ENCODE peak calls at places on chromosomes 6 and 20, in five cellular contexts. One of them, this sample, is unnamed.

GRCh38 chr20:4521170-4521968 is 200.3 kb upstream of the PRND start:
- DNase-seq in HFFc6: no peak
- DNase-seq in T-helper 1 cell: no peak
- DNase-seq in activated naive CD4-positive, alpha-beta T cell treated with anti-CD3 and anti-CD28 coated beads, Interleukin-2, amount 10 ng/mL, durations not matched to agents 7 days and 5 days: no peak
- DNase-seq in activated effector memory CD4-positive, alpha-beta T cell treated with Interleukin-2 at 50 U/mL for 16 hours: no peak
- DNase-seq in this sample: no peak

GRCh38 chr20:38034961-38035360 is 1.4 kb downstream of the RPRD1B start:
- DNase-seq in HFFc6: no peak
- DNase-seq in T-helper 1 cell: no peak
- DNase-seq in activated naive CD4-positive, alpha-beta T cell treated with anti-CD3 and anti-CD28 coated beads, Interleukin-2, amount 10 ng/mL, durations not matched to agents 7 days and 5 days: no peak
- DNase-seq in activated effector memory CD4-positive, alpha-beta T cell treated with Interleukin-2 at 50 U/mL for 16 hours: no peak
- DNase-seq in this sample: no peak

GRCh38 chr6:1049900-1050299 is 262.0 kb upstream of the FOXQ1 start:
- DNase-seq in HFFc6: no peak
- DNase-seq in T-helper 1 cell: no peak
- DNase-seq in activated naive CD4-positive, alpha-beta T cell treated with anti-CD3 and anti-CD28 coated beads, Interleukin-2, amount 10 ng/mL, durations not matched to agents 7 days and 5 days: no peak
- DNase-seq in activated effector memory CD4-positive, alpha-beta T cell treated with Interleukin-2 at 50 U/mL for 16 hours: no peak
- DNase-seq in this sample: no peak

GRCh38 chr6:52176550-52176949 is 9.6 kb upstream of the IL17A start:
- DNase-seq in HFFc6: no peak
- DNase-seq in T-helper 1 cell: no peak
- DNase-seq in activated naive CD4-positive, alpha-beta T cell treated with anti-CD3 and anti-CD28 coated beads, Interleukin-2, amount 10 ng/mL, durations not matched to agents 7 days and 5 days: no peak
- DNase-seq in activated effector memory CD4-positive, alpha-beta T cell treated with Interleukin-2 at 50 U/mL for 16 hours: no peak
- DNase-seq in this sample: no peak

GRCh38 chr20:41446471-41446870 is 79.9 kb upstream of the EMILIN3 start:
- DNase-seq in HFFc6: no peak
- DNase-seq in T-helper 1 cell: no peak
- DNase-seq in activated naive CD4-positive, alpha-beta T cell treated with anti-CD3 and anti-CD28 coated beads, Interleukin-2, amount 10 ng/mL, durations not matched to agents 7 days and 5 days: no peak
- DNase-seq in activated effector memory CD4-positive, alpha-beta T cell treated with Interleukin-2 at 50 U/mL for 16 hours: no peak
- DNase-seq in this sample: no peak

GRCh38 chr6:147805155-147805554 is 296.7 kb downstream of the SAMD5 start:
- DNase-seq in HFFc6: no peak
- DNase-seq in T-helper 1 cell: no peak
- DNase-seq in activated naive CD4-positive, alpha-beta T cell treated with anti-CD3 and anti-CD28 coated beads, Interleukin-2, amount 10 ng/mL, durations not matched to agents 7 days and 5 days: no peak
- DNase-seq in activated effector memory CD4-positive, alpha-beta T cell treated with Interleukin-2 at 50 U/mL for 16 hours: no peak
- DNase-seq in this sample: no peak

GRCh38 chr20:10935658-10936057 is 261.9 kb upstream of the JAG1 start:
- DNase-seq in HFFc6: no peak
- DNase-seq in T-helper 1 cell: no peak
- DNase-seq in activated naive CD4-positive, alpha-beta T cell treated with anti-CD3 and anti-CD28 coated beads, Interleukin-2, amount 10 ng/mL, durations not matched to agents 7 days and 5 days: no peak
- DNase-seq in activated effector memory CD4-positive, alpha-beta T cell treated with Interleukin-2 at 50 U/mL for 16 hours: no peak
- DNase-seq in this sample: no peak

GRCh38 chr20:43938932-43939761 is 24.5 kb downstream of the TOX2 start:
- DNase-seq in HFFc6: peak
- DNase-seq in T-helper 1 cell: no peak
- DNase-seq in activated naive CD4-positive, alpha-beta T cell treated with anti-CD3 and anti-CD28 coated beads, Interleukin-2, amount 10 ng/mL, durations not matched to agents 7 days and 5 days: no peak
- DNase-seq in activated effector memory CD4-positive, alpha-beta T cell treated with Interleukin-2 at 50 U/mL for 16 hours: no peak
- DNase-seq in this sample: peak

GRCh38 chr6:34235605-34236422 is 859 bp upstream of the HMGA1 start:
- DNase-seq in HFFc6: peak
- DNase-seq in T-helper 1 cell: peak
- DNase-seq in activated naive CD4-positive, alpha-beta T cell treated with anti-CD3 and anti-CD28 coated beads, Interleukin-2, amount 10 ng/mL, durations not matched to agents 7 days and 5 days: peak
- DNase-seq in activated effector memory CD4-positive, alpha-beta T cell treated with Interleukin-2 at 50 U/mL for 16 hours: peak
- DNase-seq in this sample: no peak

GRCh38 chr20:48689388-48689787 is 138.4 kb downstream of the PREX1 start:
- DNase-seq in HFFc6: no peak
- DNase-seq in T-helper 1 cell: no peak
- DNase-seq in activated naive CD4-positive, alpha-beta T cell treated with anti-CD3 and anti-CD28 coated beads, Interleukin-2, amount 10 ng/mL, durations not matched to agents 7 days and 5 days: no peak
- DNase-seq in activated effector memory CD4-positive, alpha-beta T cell treated with Interleukin-2 at 50 U/mL for 16 hours: no peak
- DNase-seq in this sample: no peak

GRCh38 chr20:25294459-25295385 is 46.8 kb downstream of the PYGB start:
- DNase-seq in HFFc6: peak
- DNase-seq in T-helper 1 cell: peak
- DNase-seq in activated naive CD4-positive, alpha-beta T cell treated with anti-CD3 and anti-CD28 coated beads, Interleukin-2, amount 10 ng/mL, durations not matched to agents 7 days and 5 days: peak
- DNase-seq in activated effector memory CD4-positive, alpha-beta T cell treated with Interleukin-2 at 50 U/mL for 16 hours: peak
- DNase-seq in this sample: peak

GRCh38 chr6:111462770-111463391 is 20.1 kb downstream of the REV3L start:
- DNase-seq in HFFc6: no peak
- DNase-seq in T-helper 1 cell: no peak
- DNase-seq in activated naive CD4-positive, alpha-beta T cell treated with anti-CD3 and anti-CD28 coated beads, Interleukin-2, amount 10 ng/mL, durations not matched to agents 7 days and 5 days: no peak
- DNase-seq in activated effector memory CD4-positive, alpha-beta T cell treated with Interleukin-2 at 50 U/mL for 16 hours: no peak
- DNase-seq in this sample: peak

GRCh38 chr6:138099832-138100231 is 7.4 kb downstream of the PERP start:
- DNase-seq in HFFc6: peak
- DNase-seq in T-helper 1 cell: no peak
- DNase-seq in activated naive CD4-positive, alpha-beta T cell treated with anti-CD3 and anti-CD28 coated beads, Interleukin-2, amount 10 ng/mL, durations not matched to agents 7 days and 5 days: no peak
- DNase-seq in activated effector memory CD4-positive, alpha-beta T cell treated with Interleukin-2 at 50 U/mL for 16 hours: no peak
- DNase-seq in this sample: no peak

GRCh38 chr20:36849333-36850065 is 26.4 kb upstream of the TLDC2 start:
- DNase-seq in HFFc6: no peak
- DNase-seq in T-helper 1 cell: no peak
- DNase-seq in activated naive CD4-positive, alpha-beta T cell treated with anti-CD3 and anti-CD28 coated beads, Interleukin-2, amount 10 ng/mL, durations not matched to agents 7 days and 5 days: no peak
- DNase-seq in activated effector memory CD4-positive, alpha-beta T cell treated with Interleukin-2 at 50 U/mL for 16 hours: no peak
- DNase-seq in this sample: no peak

GRCh38 chr20:37198962-37199660 is 19.8 kb upstream of the MROH8 start:
- DNase-seq in HFFc6: no peak
- DNase-seq in T-helper 1 cell: no peak
- DNase-seq in activated naive CD4-positive, alpha-beta T cell treated with anti-CD3 and anti-CD28 coated beads, Interleukin-2, amount 10 ng/mL, durations not matched to agents 7 days and 5 days: no peak
- DNase-seq in activated effector memory CD4-positive, alpha-beta T cell treated with Interleukin-2 at 50 U/mL for 16 hours: no peak
- DNase-seq in this sample: no peak

GRCh38 chr20:15236812-15237211 is 899.4 kb upstream of the FLRT3 start:
- DNase-seq in HFFc6: no peak
- DNase-seq in T-helper 1 cell: no peak
- DNase-seq in activated naive CD4-positive, alpha-beta T cell treated with anti-CD3 and anti-CD28 coated beads, Interleukin-2, amount 10 ng/mL, durations not matched to agents 7 days and 5 days: no peak
- DNase-seq in activated effector memory CD4-positive, alpha-beta T cell treated with Interleukin-2 at 50 U/mL for 16 hours: no peak
- DNase-seq in this sample: peak

GRCh38 chr6:150167479-150167873 is 24.6 kb downstream of the PPP1R14C start:
- DNase-seq in HFFc6: no peak
- DNase-seq in T-helper 1 cell: no peak
- DNase-seq in activated naive CD4-positive, alpha-beta T cell treated with anti-CD3 and anti-CD28 coated beads, Interleukin-2, amount 10 ng/mL, durations not matched to agents 7 days and 5 days: no peak
- DNase-seq in activated effector memory CD4-positive, alpha-beta T cell treated with Interleukin-2 at 50 U/mL for 16 hours: no peak
- DNase-seq in this sample: no peak